ENCODE peak calls at places on chromosome 20, in seven cellular contexts. One of them, this sample, is unnamed.

GRCh38 chr20:43849496-43850197 is 65.0 kb upstream of the TOX2 start:
- DNase-seq in activated B cell treated with CpG ODN at 0.5 μM for 24 hours: no peak
- DNase-seq in GM23338: no peak
- DNase-seq in WTC11: no peak
- DNase-seq in Right ventricle myocardium superior: no peak
- DNase-seq in astrocyte of the cerebellum: no peak
- DNase-seq in HT-29: no peak
- DNase-seq in this sample: no peak

GRCh38 chr20:33704197-33704924 is 15.7 kb downstream of the PXMP4 start:
- DNase-seq in activated B cell treated with CpG ODN at 0.5 μM for 24 hours: no peak
- DNase-seq in GM23338: no peak
- DNase-seq in WTC11: no peak
- DNase-seq in Right ventricle myocardium superior: no peak
- DNase-seq in astrocyte of the cerebellum: no peak
- DNase-seq in HT-29: no peak
- DNase-seq in this sample: no peak

GRCh38 chr20:52008874-52009273 is 182.7 kb downstream of the ZFP64 start:
- DNase-seq in activated B cell treated with CpG ODN at 0.5 μM for 24 hours: no peak
- DNase-seq in GM23338: no peak
- DNase-seq in WTC11: no peak
- DNase-seq in Right ventricle myocardium superior: no peak
- DNase-seq in astrocyte of the cerebellum: no peak
- DNase-seq in HT-29: no peak
- DNase-seq in this sample: no peak

GRCh38 chr20:16554766-16555543 is 18.3 kb downstream of the KIF16B start:
- DNase-seq in activated B cell treated with CpG ODN at 0.5 μM for 24 hours: no peak
- DNase-seq in GM23338: no peak
- DNase-seq in WTC11: no peak
- DNase-seq in Right ventricle myocardium superior: no peak
- DNase-seq in astrocyte of the cerebellum: no peak
- DNase-seq in HT-29: no peak
- DNase-seq in this sample: no peak

GRCh38 chr20:62523473-62524203 is 47.8 kb upstream of the GATA5 start:
- DNase-seq in activated B cell treated with CpG ODN at 0.5 μM for 24 hours: no peak
- DNase-seq in GM23338: peak
- DNase-seq in WTC11: peak
- DNase-seq in Right ventricle myocardium superior: no peak
- DNase-seq in astrocyte of the cerebellum: no peak
- DNase-seq in HT-29: peak
- DNase-seq in this sample: no peak

GRCh38 chr20:49724637-49725606 is 11.2 kb upstream of the B4GALT5 start:
- DNase-seq in activated B cell treated with CpG ODN at 0.5 μM for 24 hours: no peak
- DNase-seq in GM23338: no peak
- DNase-seq in WTC11: no peak
- DNase-seq in Right ventricle myocardium superior: peak
- DNase-seq in astrocyte of the cerebellum: peak
- DNase-seq in HT-29: no peak
- DNase-seq in this sample: no peak

GRCh38 chr20:36574278-36575065 is 1.1 kb downstream of the TGIF2 start:
- DNase-seq in activated B cell treated with CpG ODN at 0.5 μM for 24 hours: peak
- DNase-seq in GM23338: peak
- DNase-seq in WTC11: peak
- DNase-seq in Right ventricle myocardium superior: peak
- DNase-seq in astrocyte of the cerebellum: no peak
- DNase-seq in HT-29: peak
- DNase-seq in this sample: peak

GRCh38 chr20:50360921-50361320 is 149.3 kb upstream of the PTPN1 start:
- DNase-seq in activated B cell treated with CpG ODN at 0.5 μM for 24 hours: no peak
- DNase-seq in GM23338: no peak
- DNase-seq in WTC11: no peak
- DNase-seq in Right ventricle myocardium superior: no peak
- DNase-seq in astrocyte of the cerebellum: no peak
- DNase-seq in HT-29: no peak
- DNase-seq in this sample: no peak

GRCh38 chr20:56245761-56246160 is 2.8 kb upstream of the MC3R start:
- DNase-seq in activated B cell treated with CpG ODN at 0.5 μM for 24 hours: no peak
- DNase-seq in GM23338: no peak
- DNase-seq in WTC11: no peak
- DNase-seq in Right ventricle myocardium superior: no peak
- DNase-seq in astrocyte of the cerebellum: no peak
- DNase-seq in HT-29: no peak
- DNase-seq in this sample: no peak

GRCh38 chr20:57071283-57071701 is 195.1 kb downstream of the BMP7 start:
- DNase-seq in activated B cell treated with CpG ODN at 0.5 μM for 24 hours: no peak
- DNase-seq in GM23338: peak
- DNase-seq in WTC11: peak
- DNase-seq in Right ventricle myocardium superior: no peak
- DNase-seq in astrocyte of the cerebellum: no peak
- DNase-seq in HT-29: no peak
- DNase-seq in this sample: no peak

GRCh38 chr20:60131375-60131774 is 173.2 kb downstream of the CDH26 start:
- DNase-seq in activated B cell treated with CpG ODN at 0.5 μM for 24 hours: no peak
- DNase-seq in GM23338: no peak
- DNase-seq in WTC11: no peak
- DNase-seq in Right ventricle myocardium superior: no peak
- DNase-seq in astrocyte of the cerebellum: no peak
- DNase-seq in HT-29: no peak
- DNase-seq in this sample: no peak

GRCh38 chr20:17541996-17542395 is 10.8 kb upstream of the BFSP1 start:
- DNase-seq in activated B cell treated with CpG ODN at 0.5 μM for 24 hours: no peak
- DNase-seq in GM23338: no peak
- DNase-seq in WTC11: no peak
- DNase-seq in Right ventricle myocardium superior: no peak
- DNase-seq in astrocyte of the cerebellum: no peak
- DNase-seq in HT-29: no peak
- DNase-seq in this sample: no peak

GRCh38 chr20:63525185-63525584 is 4.6 kb downstream of the PPDPF start:
- DNase-seq in activated B cell treated with CpG ODN at 0.5 μM for 24 hours: no peak
- DNase-seq in GM23338: no peak
- DNase-seq in WTC11: no peak
- DNase-seq in Right ventricle myocardium superior: no peak
- DNase-seq in astrocyte of the cerebellum: no peak
- DNase-seq in HT-29: peak
- DNase-seq in this sample: no peak

GRCh38 chr20:4916991-4917881 is 84.1 kb downstream of the SLC23A2 start:
- DNase-seq in activated B cell treated with CpG ODN at 0.5 μM for 24 hours: no peak
- DNase-seq in GM23338: no peak
- DNase-seq in WTC11: no peak
- DNase-seq in Right ventricle myocardium superior: no peak
- DNase-seq in astrocyte of the cerebellum: peak
- DNase-seq in HT-29: peak
- DNase-seq in this sample: no peak

GRCh38 chr20:25421107-25421506 is 13.6 kb downstream of the GINS1 start:
- DNase-seq in activated B cell treated with CpG ODN at 0.5 μM for 24 hours: no peak
- DNase-seq in GM23338: no peak
- DNase-seq in WTC11: no peak
- DNase-seq in Right ventricle myocardium superior: no peak
- DNase-seq in astrocyte of the cerebellum: no peak
- DNase-seq in HT-29: no peak
- DNase-seq in this sample: no peak

GRCh38 chr20:63123326-63123725 is 92.6 kb downstream of the YTHDF1 start:
- DNase-seq in activated B cell treated with CpG ODN at 0.5 μM for 24 hours: no peak
- DNase-seq in GM23338: no peak
- DNase-seq in WTC11: peak
- DNase-seq in Right ventricle myocardium superior: no peak
- DNase-seq in astrocyte of the cerebellum: no peak
- DNase-seq in HT-29: no peak
- DNase-seq in this sample: no peak

GRCh38 chr20:3681931-3682820 is at the start of gene ADAM33:
- DNase-seq in activated B cell treated with CpG ODN at 0.5 μM for 24 hours: no peak
- DNase-seq in GM23338: peak
- DNase-seq in WTC11: peak
- DNase-seq in Right ventricle myocardium superior: peak
- DNase-seq in astrocyte of the cerebellum: no peak
- DNase-seq in HT-29: no peak
- DNase-seq in this sample: no peak

GRCh38 chr20:18734525-18735189 is 78.9 kb upstream of the SCP2D1 start:
- DNase-seq in activated B cell treated with CpG ODN at 0.5 μM for 24 hours: no peak
- DNase-seq in GM23338: no peak
- DNase-seq in WTC11: no peak
- DNase-seq in Right ventricle myocardium superior: no peak
- DNase-seq in astrocyte of the cerebellum: no peak
- DNase-seq in HT-29: no peak
- DNase-seq in this sample: no peak

GRCh38 chr20:39360029-39360620 is 398.0 kb downstream of the DHX35 start:
- DNase-seq in activated B cell treated with CpG ODN at 0.5 μM for 24 hours: no peak
- DNase-seq in GM23338: no peak
- DNase-seq in WTC11: no peak
- DNase-seq in Right ventricle myocardium superior: no peak
- DNase-seq in astrocyte of the cerebellum: no peak
- DNase-seq in HT-29: no peak
- DNase-seq in this sample: no peak

GRCh38 chr20:62151225-62151624 is 7.7 kb downstream of the SS18L1 start:
- DNase-seq in activated B cell treated with CpG ODN at 0.5 μM for 24 hours: no peak
- DNase-seq in GM23338: no peak
- DNase-seq in WTC11: no peak
- DNase-seq in Right ventricle myocardium superior: no peak
- DNase-seq in astrocyte of the cerebellum: no peak
- DNase-seq in HT-29: no peak
- DNase-seq in this sample: no peak